ENCODE peak calls at places on chromosomes 6 and 20, in five cellular contexts. D is HCT116, R is HepG2, Y is H1, I is K562. K is an unnamed sample.

GRCh38 chr6:98946877-98947410 is 802 bp downstream of the FBXL4 start:
- DNase-seq in Y (no peak), I (no peak), D (no peak), R (no peak), K (no peak)

GRCh38 chr6:11606287-11606686 is 68.7 kb downstream of the TMEM170B start:
- DNase-seq in I (no peak), R (no peak), Y (no peak), D (no peak), K (no peak)

GRCh38 chr6:110662468-110663211 is 152.6 kb downstream of the CDK19 start:
- DNase-seq in D (no peak), R (no peak), I (no peak), Y (no peak), K (no peak)

GRCh38 chr6:17167327-17167979 is 65.6 kb downstream of the STMND1 start:
- DNase-seq in Y (peak; percentile 50), I (peak; percentile 13), D (peak; percentile 84), R (peak; percentile 67), K (peak; percentile 6)

GRCh38 chr6:143843689-143844405 is 709 bp downstream of the LTV1 start:
- DNase-seq in Y (no peak), D (no peak), R (peak; percentile 13), I (no peak), K (no peak)

GRCh38 chr20:48621256-48622078 is 206.3 kb downstream of the PREX1 start:
- DNase-seq in R (no peak), Y (no peak), D (no peak), I (peak; percentile 34), K (no peak)

GRCh38 chr20:17066955-17067354 is 159.9 kb upstream of the PCSK2 start:
- DNase-seq in Y (no peak), I (no peak), D (no peak), R (no peak), K (peak; percentile 8)

GRCh38 chr6:33082702-33083101 is 6.9 kb downstream of the HLA-DPB1 start:
- DNase-seq in Y (no peak), I (peak; percentile 33), R (peak; percentile 55), D (peak; percentile 24), K (no peak)

GRCh38 chr6:118660218-118660569 is 8.8 kb upstream of the CEP85L start:
- DNase-seq in I (peak; percentile 80), R (no peak), Y (no peak), D (no peak), K (no peak)

GRCh38 chr6:107185570-107185969 is 70.3 kb upstream of the BEND3 start:
- DNase-seq in Y (no peak), D (no peak), I (no peak), R (peak; percentile 29), K (peak; percentile 18)

GRCh38 chr6:38215225-38215624 is 395.7 kb downstream of the ZFAND3 start:
- DNase-seq in I (no peak), Y (no peak), R (no peak), D (no peak), K (no peak)

GRCh38 chr20:55415567-55416142 is 589.7 kb downstream of the CBLN4 start:
- DNase-seq in Y (no peak), D (no peak), I (no peak), R (peak; percentile 21), K (peak; percentile 25)

GRCh38 chr6:93972791-93973190 is 553.4 kb upstream of the EPHA7 start:
- DNase-seq in Y (no peak), I (no peak), R (no peak), D (no peak), K (no peak)

GRCh38 chr20:33010133-33010504 is 2.6 kb downstream of the BPIFB2 start:
- DNase-seq in I (no peak), D (no peak), Y (no peak), R (no peak), K (no peak)

GRCh38 chr20:6976535-6976934 is 209.0 kb downstream of the BMP2 start:
- DNase-seq in R (no peak), I (no peak), D (no peak), Y (no peak), K (no peak)

GRCh38 chr6:156977527-156978291 is 200.5 kb downstream of the ARID1B start:
- DNase-seq in R (no peak), Y (no peak), D (no peak), I (no peak), K (no peak)
- TF ChIP-seq ZNF274 in R (no peak), Y (no peak), D (no peak), I (no peak), K (no peak)

DNA sequence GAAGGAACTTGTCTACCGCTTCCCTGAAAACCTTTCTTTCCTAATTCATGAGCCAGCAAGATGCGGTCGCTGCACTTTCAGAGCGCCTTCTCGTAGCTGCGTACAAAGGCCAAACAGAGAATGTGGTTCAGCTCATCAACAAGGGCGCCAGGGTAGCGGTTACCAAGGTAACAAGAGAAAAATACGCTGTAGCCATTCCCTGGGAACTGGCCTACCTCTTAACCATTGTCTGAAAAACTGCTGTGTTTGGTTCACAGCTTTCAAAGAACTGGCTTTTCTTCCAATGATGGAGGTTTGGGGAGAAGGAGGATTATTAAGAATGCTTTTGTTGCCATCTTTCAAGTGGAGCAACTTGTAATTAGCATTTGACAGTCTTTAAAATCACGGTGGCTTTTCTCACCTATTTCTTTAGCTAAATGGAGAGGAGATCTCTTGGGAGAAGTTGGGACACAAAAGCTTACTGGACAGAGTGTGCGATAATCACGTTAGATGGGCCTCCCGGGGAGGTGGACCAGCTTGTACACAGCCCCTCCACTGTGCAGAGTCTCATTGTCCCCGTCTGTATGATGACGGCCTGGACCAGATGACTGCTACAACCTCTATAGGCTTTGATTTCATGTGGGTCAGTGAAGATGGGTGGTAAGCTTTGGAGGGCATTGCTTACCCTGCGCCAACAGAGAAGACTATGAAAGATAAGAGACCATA is 71.5 kb downstream of the LYRM2 start:
- DNase-seq in I (no peak), R (peak; percentile 12), Y (no peak), D (no peak), K (no peak)
- TF ChIP-seq ZNF274 in I (no peak), R (no peak), Y (no peak), D (no peak), K (no peak)

GRCh38 chr6:34272022-34272926 is 23.5 kb upstream of the SMIM29 start:
- DNase-seq in D (no peak), I (peak; percentile 29), R (peak; percentile 31), Y (no peak), K (no peak)
- TF ChIP-seq ZNF274 in D (no peak), I (no peak), R (no peak), Y (no peak), K (no peak)

GRCh38 chr20:61977387-61977786 is 88.3 kb downstream of the TAF4 start:
- DNase-seq in D (no peak), R (no peak), I (no peak), Y (no peak), K (no peak)

GRCh38 chr20:61980647-61981583 is 84.8 kb downstream of the TAF4 start:
- DNase-seq in R (peak; percentile 72), Y (no peak), D (peak; percentile 3), I (peak; percentile 78), K (no peak)

GRCh38 chr20:61979701-61980635 is 85.7 kb downstream of the TAF4 start:
- DNase-seq in R (no peak), I (no peak), Y (no peak), D (no peak), K (no peak)

GRCh38 chr20:61978491-61978890 is 87.2 kb downstream of the TAF4 start:
- DNase-seq in Y (no peak), D (no peak), I (no peak), R (no peak), K (no peak)

DNA sequence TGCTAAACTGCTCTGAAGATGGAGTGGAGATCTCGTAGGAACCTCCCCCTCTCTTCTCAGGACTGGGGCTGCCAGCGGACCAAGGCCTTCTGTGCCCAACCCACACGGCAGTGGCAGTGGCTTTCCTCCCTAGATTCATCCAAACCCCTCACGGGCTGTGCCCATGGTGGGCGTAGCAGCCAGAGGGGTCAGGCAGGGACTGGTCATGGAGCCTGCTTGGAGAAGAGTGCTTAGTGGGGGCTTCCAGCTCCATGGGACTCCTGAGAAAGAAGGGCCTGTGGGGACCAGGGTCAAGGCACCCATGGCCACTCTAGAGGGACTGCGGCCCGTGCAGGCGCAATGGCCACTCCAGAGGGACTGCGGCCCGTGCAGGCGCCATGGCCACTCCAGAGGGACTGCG is 86.6 kb downstream of the TAF4 start:
- DNase-seq in I (no peak), Y (no peak), D (no peak), R (no peak), K (no peak)
- TF ChIP-seq ZNF274 in I (no peak), Y (no peak), D (no peak), R (no peak), K (no peak)

GRCh38 chr6:105952762-105953700 is 133.1 kb upstream of the PRDM1 start:
- DNase-seq in Y (no peak), R (no peak), D (no peak), I (no peak), K (no peak)
- TF ChIP-seq ZNF274 in Y (no peak), R (no peak), D (no peak), I (no peak), K (no peak)

DNA sequence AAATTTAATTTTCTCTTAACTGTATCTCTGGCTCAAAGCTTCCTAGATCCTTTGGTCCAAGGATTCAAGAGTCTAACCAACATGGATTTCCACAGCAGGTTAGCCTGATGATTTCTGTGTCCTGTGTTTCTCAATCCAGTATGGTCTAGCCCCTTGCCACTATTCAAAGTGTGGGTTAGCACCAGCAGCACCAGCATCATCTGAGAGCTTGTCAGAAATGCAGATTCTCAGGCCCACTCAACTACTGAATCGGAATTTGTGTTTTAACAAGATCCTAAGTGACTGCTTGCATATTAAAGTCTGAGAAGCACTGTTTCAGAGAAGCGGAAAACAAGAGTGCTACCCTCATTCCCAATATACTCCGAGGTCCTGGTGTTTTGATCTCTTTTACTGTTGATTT is 133.8 kb upstream of the PRDM1 start:
- DNase-seq in R (no peak), Y (no peak), I (no peak), D (no peak), K (no peak)
- TF ChIP-seq ZNF274 in R (no peak), Y (no peak), I (no peak), D (no peak), K (no peak)

GRCh38 chr20:1440024-1440423 is 26.6 kb downstream of the NSFL1C start:
- DNase-seq in R (peak; percentile 61), Y (peak; percentile 50), D (peak; percentile 26), I (peak; percentile 45), K (peak; percentile 38)
- TF ChIP-seq ZNF274 in R (no peak), Y (no peak), D (no peak), I (no peak), K (no peak)

K was measured in NT2/D1.